ENCODE peak calls at places on chromosome X, in ten cellular contexts. X is activated CD8-positive, alpha-beta memory T cell treated with anti-CD3 and anti-CD28 coated beads for 48 hours; S is dorsolateral prefrontal cortex; C is activated T-cell treated with anti-CD3 and anti-CD28 coated beads, Interleukin-2, amount 50 U/mL, for 72 hours; Z is smooth muscle cell of the brain vasculature; F is ELR; D is naive thymus-derived CD8-positive, alpha-beta T cell; A is fibroblast of mammary gland; Q is frontal cortex; I is cerebellum. V is an unnamed sample.

GRCh38 chrX:138128025-138128671 is 562.2 kb downstream of the ZIC3 start:
- DNase-seq in X (no peak), S (no peak), C (peak; percentile 1), Z (no peak), F (peak; percentile 18), D (no peak), A (peak; percentile 45), Q (peak; percentile 2), I (peak; percentile 0), V (no peak)

GRCh38 chrX:139766545-139766983 is 58.6 kb upstream of the MCF2 start:
- DNase-seq in X (no peak), S (no peak), C (peak; percentile 25), Z (no peak), F (no peak), D (no peak), A (no peak), Q (no peak), I (no peak), V (no peak)

GRCh38 chrX:154717824-154718223 is 33.1 kb downstream of the GAB3 start:
- DNase-seq in X (no peak), S (no peak), C (no peak), Z (no peak), F (peak; percentile 44), D (peak; percentile 12), A (peak; percentile 68), Q (no peak), I (no peak), V (no peak)

GRCh38 chrX:40628506-40628905 is 5.3 kb downstream of the MPC1L start:
- DNase-seq in X (no peak), S (no peak), C (no peak), Z (no peak), F (no peak), D (no peak), A (no peak), Q (no peak), I (no peak), V (no peak)

GRCh38 chrX:10126044-10126443 is 30.7 kb upstream of the CLCN4 start:
- DNase-seq in X (no peak), S (no peak), C (no peak), Z (no peak), F (no peak), D (no peak), A (no peak), Q (no peak), I (no peak), V (no peak)

GRCh38 chrX:2540426-2540942 is 39.7 kb upstream of the DHRSX start:
- DNase-seq in X (no peak), S (no peak), C (no peak), Z (no peak), F (no peak), D (no peak), A (no peak), Q (no peak), I (no peak), V (no peak)

GRCh38 chrX:131827935-131828334 is 195.2 kb upstream of the STK26 start:
- DNase-seq in X (no peak), S (no peak), C (peak; percentile 59), Z (no peak), F (peak; percentile 23), D (peak; percentile 17), A (no peak), Q (no peak), I (no peak), V (no peak)

GRCh38 chrX:72110051-72110926 is 21.4 kb downstream of the RTL5 start:
- DNase-seq in X (no peak), S (no peak), C (no peak), Z (no peak), F (no peak), D (no peak), A (peak; percentile 45), Q (no peak), I (no peak), V (no peak)

GRCh38 chrX:33001107-33001506 is 210.2 kb downstream of the DMD start:
- DNase-seq in X (no peak), S (no peak), C (no peak), Z (no peak), F (no peak), D (no peak), A (no peak), Q (no peak), I (no peak), V (no peak)

GRCh38 chrX:40098264-40099045 is 697 bp upstream of the BCOR start:
- DNase-seq in X (no peak), S (no peak), C (peak; percentile 59), Z (no peak), F (peak; percentile 69), D (peak; percentile 50), A (no peak), Q (no peak), I (no peak), V (peak; percentile 39)

GRCh38 chrX:9867753-9868152 is 81.5 kb downstream of the SHROOM2 start:
- DNase-seq in X (no peak), S (no peak), C (no peak), Z (no peak), F (no peak), D (no peak), A (no peak), Q (no peak), I (no peak), V (no peak)

GRCh38 chrX:139823806-139824205 is 109.0 kb downstream of the ATP11C start:
- DNase-seq in X (no peak), S (no peak), C (no peak), Z (no peak), F (peak; percentile 37), D (no peak), A (peak; percentile 36), Q (no peak), I (no peak), V (no peak)

GRCh38 chrX:38224160-38224559 is 3.5 kb upstream of the SRPX start:
- DNase-seq in X (no peak), S (no peak), C (no peak), Z (no peak), F (no peak), D (no peak), A (no peak), Q (no peak), I (no peak), V (no peak)

GRCh38 chrX:13110427-13111324 is 66.3 kb upstream of the FAM9C start:
- DNase-seq in X (no peak), S (no peak), C (peak; percentile 5), Z (no peak), F (peak; percentile 89), D (no peak), A (peak; percentile 95), Q (no peak), I (no peak), V (peak; percentile 15)

GRCh38 chrX:30181353-30181752 is 34.0 kb upstream of the MAGEB2 start:
- DNase-seq in X (no peak), S (no peak), C (no peak), Z (no peak), F (no peak), D (no peak), A (no peak), Q (no peak), I (no peak), V (no peak)

GRCh38 chrX:21740329-21741274 is 17.3 kb downstream of the SMPX start:
- DNase-seq in X (no peak), S (no peak), C (no peak), Z (peak; percentile 46), F (no peak), D (no peak), A (peak; percentile 11), Q (no peak), I (peak; percentile 39), V (peak; percentile 71)

GRCh38 chrX:69073721-69074120 is 91.5 kb downstream of the PJA1 start:
- DNase-seq in X (no peak), S (no peak), C (no peak), Z (no peak), F (no peak), D (no peak), A (no peak), Q (no peak), I (no peak), V (no peak)

GRCh38 chrX:101999644-102000539 is 68.1 kb upstream of the ZMAT1 start:
- DNase-seq in X (no peak), S (no peak), C (no peak), Z (no peak), F (no peak), D (no peak), A (no peak), Q (no peak), I (no peak), V (no peak)

GRCh38 chrX:41036668-41037326 is 48.4 kb upstream of the USP9X start:
- DNase-seq in X (no peak), S (no peak), C (no peak), Z (no peak), F (no peak), D (no peak), A (no peak), Q (no peak), I (no peak), V (no peak)

GRCh38 chrX:19034025-19034424 is 50.1 kb upstream of the PHKA2 start:
- DNase-seq in X (no peak), S (no peak), C (no peak), Z (no peak), F (no peak), D (no peak), A (no peak), Q (no peak), I (no peak), V (no peak)

GRCh38 chrX:22325091-22325490 is 52.4 kb downstream of the CBLL2 start:
- DNase-seq in X (no peak), S (no peak), C (no peak), Z (no peak), F (peak; percentile 12), D (no peak), A (peak; percentile 91), Q (no peak), I (no peak), V (no peak)

GRCh38 chrX:22433292-22434070 is 160.8 kb downstream of the CBLL2 start:
- DNase-seq in X (no peak), S (no peak), C (no peak), Z (no peak), F (no peak), D (no peak), A (no peak), Q (no peak), I (no peak), V (no peak)

GRCh38 chrX:128439159-128439558 is 387.0 kb upstream of the ACTRT1 start:
- DNase-seq in X (no peak), S (no peak), C (no peak), Z (no peak), F (no peak), D (no peak), A (no peak), Q (no peak), I (no peak), V (no peak)

GRCh38 chrX:24956828-24957227 is 58.9 kb downstream of the ARX start:
- DNase-seq in X (no peak), S (no peak), C (no peak), Z (no peak), F (peak; percentile 15), D (no peak), A (peak; percentile 53), Q (no peak), I (peak; percentile 19), V (no peak)

GRCh38 chrX:10086683-10087082 is 70.1 kb upstream of the CLCN4 start:
- DNase-seq in X (no peak), S (no peak), C (no peak), Z (no peak), F (no peak), D (no peak), A (no peak), Q (no peak), I (no peak), V (no peak)

GRCh38 chrX:124098089-124098488 is 136.6 kb downstream of the STAG2 start:
- DNase-seq in X (no peak), S (no peak), C (no peak), Z (no peak), F (peak; percentile 48), D (no peak), A (peak; percentile 54), Q (no peak), I (peak; percentile 4), V (peak; percentile 25)

GRCh38 chrX:108090474-108091265 is 672 bp downstream of the PSMD10 start:
- DNase-seq in X (no peak), S (no peak), C (no peak), Z (no peak), F (peak; percentile 56), D (no peak), A (peak; percentile 51), Q (no peak), I (peak; percentile 0), V (no peak)

GRCh38 chrX:87397103-87397886 is 120.3 kb upstream of the KLHL4 start:
- DNase-seq in X (no peak), S (no peak), C (no peak), Z (no peak), F (no peak), D (no peak), A (peak; percentile 22), Q (no peak), I (no peak), V (no peak)